ENCODE peak calls at places on chromosome 15, in nine cellular contexts. One of them, this sample, is unnamed.

GRCh38 chr15:66647358-66647757 is 54.7 kb upstream of the SMAD6 start:
- DNase-seq in HCT116: no peak
- DNase-seq in RWPE2: no peak
- DNase-seq in mammary epithelial cell: peak
- DNase-seq in brain microvascular endothelial cell: no peak
- DNase-seq in IMR-90: no peak
- DNase-seq in psoas muscle: no peak
- DNase-seq in AG09309: no peak
- DNase-seq in K562: no peak
- DNase-seq in this sample: peak

GRCh38 chr15:23422099-23422945 is 24.7 kb downstream of the GOLGA6L2 start:
- DNase-seq in brain microvascular endothelial cell: no peak
- DNase-seq in RWPE2: peak
- DNase-seq in IMR-90: no peak
- DNase-seq in K562: no peak
- DNase-seq in psoas muscle: no peak
- DNase-seq in mammary epithelial cell: no peak
- DNase-seq in HCT116: no peak
- DNase-seq in AG09309: no peak
- DNase-seq in this sample: no peak

GRCh38 chr15:41564286-41564959 is 5.4 kb downstream of the TYRO3 start:
- DNase-seq in K562: peak
- DNase-seq in brain microvascular endothelial cell: no peak
- DNase-seq in IMR-90: no peak
- DNase-seq in mammary epithelial cell: no peak
- DNase-seq in psoas muscle: no peak
- DNase-seq in AG09309: no peak
- DNase-seq in RWPE2: no peak
- DNase-seq in HCT116: no peak
- DNase-seq in this sample: no peak

GRCh38 chr15:66019377-66019776 is 150.1 kb downstream of the RAB11A start:
- DNase-seq in mammary epithelial cell: no peak
- DNase-seq in K562: no peak
- DNase-seq in HCT116: no peak
- DNase-seq in RWPE2: no peak
- DNase-seq in AG09309: no peak
- DNase-seq in psoas muscle: no peak
- DNase-seq in IMR-90: no peak
- DNase-seq in brain microvascular endothelial cell: no peak
- DNase-seq in this sample: no peak

GRCh38 chr15:101497484-101498034 is 8.1 kb upstream of the PCSK6 start:
- DNase-seq in HCT116: no peak
- DNase-seq in RWPE2: peak
- DNase-seq in AG09309: no peak
- DNase-seq in K562: no peak
- DNase-seq in brain microvascular endothelial cell: no peak
- DNase-seq in IMR-90: no peak
- DNase-seq in psoas muscle: no peak
- DNase-seq in mammary epithelial cell: no peak
- DNase-seq in this sample: no peak

GRCh38 chr15:38853608-38854007 is 289.0 kb upstream of the RASGRP1 start:
- DNase-seq in psoas muscle: no peak
- DNase-seq in IMR-90: peak
- DNase-seq in K562: no peak
- DNase-seq in brain microvascular endothelial cell: peak
- DNase-seq in AG09309: no peak
- DNase-seq in mammary epithelial cell: peak
- DNase-seq in RWPE2: no peak
- DNase-seq in HCT116: peak
- DNase-seq in this sample: peak

GRCh38 chr15:22968356-22968755 is 11.8 kb downstream of the CYFIP1 start:
- DNase-seq in mammary epithelial cell: peak
- DNase-seq in psoas muscle: no peak
- DNase-seq in AG09309: peak
- DNase-seq in HCT116: no peak
- DNase-seq in K562: no peak
- DNase-seq in RWPE2: no peak
- DNase-seq in IMR-90: peak
- DNase-seq in brain microvascular endothelial cell: peak
- DNase-seq in this sample: peak

GRCh38 chr15:73985101-73985873 is 6.8 kb downstream of the STOML1 start:
- DNase-seq in IMR-90: peak
- DNase-seq in mammary epithelial cell: peak
- DNase-seq in K562: no peak
- DNase-seq in HCT116: no peak
- DNase-seq in AG09309: no peak
- DNase-seq in psoas muscle: no peak
- DNase-seq in RWPE2: no peak
- DNase-seq in brain microvascular endothelial cell: no peak
- DNase-seq in this sample: peak

GRCh38 chr15:35080226-35080625 is 4.9 kb downstream of the NANOGP8 start:
- DNase-seq in K562: no peak
- DNase-seq in brain microvascular endothelial cell: no peak
- DNase-seq in RWPE2: no peak
- DNase-seq in IMR-90: peak
- DNase-seq in psoas muscle: no peak
- DNase-seq in mammary epithelial cell: no peak
- DNase-seq in HCT116: no peak
- DNase-seq in AG09309: no peak
- DNase-seq in this sample: no peak

GRCh38 chr15:32096867-32097266 is 66.6 kb downstream of the CHRNA7 start:
- DNase-seq in brain microvascular endothelial cell: no peak
- DNase-seq in RWPE2: no peak
- DNase-seq in IMR-90: no peak
- DNase-seq in AG09309: no peak
- DNase-seq in mammary epithelial cell: no peak
- DNase-seq in HCT116: no peak
- DNase-seq in psoas muscle: no peak
- DNase-seq in K562: no peak
- DNase-seq in this sample: no peak

GRCh38 chr15:52303093-52303772 is 7.6 kb upstream of the MYO5C start:
- DNase-seq in AG09309: no peak
- DNase-seq in mammary epithelial cell: no peak
- DNase-seq in psoas muscle: no peak
- DNase-seq in IMR-90: no peak
- DNase-seq in HCT116: no peak
- DNase-seq in brain microvascular endothelial cell: no peak
- DNase-seq in K562: no peak
- DNase-seq in RWPE2: no peak
- DNase-seq in this sample: no peak

GRCh38 chr15:92845109-92845508 is 55.0 kb upstream of the CHD2 start:
- DNase-seq in mammary epithelial cell: peak
- DNase-seq in HCT116: no peak
- DNase-seq in K562: no peak
- DNase-seq in AG09309: no peak
- DNase-seq in brain microvascular endothelial cell: no peak
- DNase-seq in IMR-90: peak
- DNase-seq in psoas muscle: no peak
- DNase-seq in RWPE2: no peak
- DNase-seq in this sample: peak

GRCh38 chr15:51229907-51230328 is 108.5 kb downstream of the CYP19A1 start:
- DNase-seq in K562: no peak
- DNase-seq in RWPE2: no peak
- DNase-seq in IMR-90: peak
- DNase-seq in HCT116: no peak
- DNase-seq in AG09309: no peak
- DNase-seq in psoas muscle: no peak
- DNase-seq in mammary epithelial cell: no peak
- DNase-seq in brain microvascular endothelial cell: no peak
- DNase-seq in this sample: peak

GRCh38 chr15:50137893-50138292 is 18.9 kb upstream of the ATP8B4 start:
- DNase-seq in brain microvascular endothelial cell: no peak
- DNase-seq in psoas muscle: no peak
- DNase-seq in RWPE2: no peak
- DNase-seq in AG09309: no peak
- DNase-seq in HCT116: no peak
- DNase-seq in IMR-90: peak
- DNase-seq in mammary epithelial cell: no peak
- DNase-seq in K562: no peak
- DNase-seq in this sample: no peak

GRCh38 chr15:58213587-58214360 is 75.6 kb downstream of the AQP9 start:
- DNase-seq in AG09309: peak
- DNase-seq in IMR-90: peak
- DNase-seq in K562: no peak
- DNase-seq in mammary epithelial cell: no peak
- DNase-seq in HCT116: no peak
- DNase-seq in brain microvascular endothelial cell: no peak
- DNase-seq in psoas muscle: no peak
- DNase-seq in RWPE2: no peak
- DNase-seq in this sample: peak

GRCh38 chr15:46344115-46344749 is 709.4 kb downstream of the SQOR start:
- DNase-seq in AG09309: no peak
- DNase-seq in brain microvascular endothelial cell: no peak
- DNase-seq in IMR-90: no peak
- DNase-seq in K562: no peak
- DNase-seq in mammary epithelial cell: no peak
- DNase-seq in RWPE2: no peak
- DNase-seq in HCT116: no peak
- DNase-seq in psoas muscle: no peak
- DNase-seq in this sample: peak

GRCh38 chr15:83582386-83582785 is 71.5 kb upstream of the ADAMTSL3 start:
- DNase-seq in AG09309: no peak
- DNase-seq in IMR-90: peak
- DNase-seq in psoas muscle: no peak
- DNase-seq in RWPE2: no peak
- DNase-seq in HCT116: no peak
- DNase-seq in K562: no peak
- DNase-seq in brain microvascular endothelial cell: no peak
- DNase-seq in mammary epithelial cell: peak
- DNase-seq in this sample: peak

DNA sequence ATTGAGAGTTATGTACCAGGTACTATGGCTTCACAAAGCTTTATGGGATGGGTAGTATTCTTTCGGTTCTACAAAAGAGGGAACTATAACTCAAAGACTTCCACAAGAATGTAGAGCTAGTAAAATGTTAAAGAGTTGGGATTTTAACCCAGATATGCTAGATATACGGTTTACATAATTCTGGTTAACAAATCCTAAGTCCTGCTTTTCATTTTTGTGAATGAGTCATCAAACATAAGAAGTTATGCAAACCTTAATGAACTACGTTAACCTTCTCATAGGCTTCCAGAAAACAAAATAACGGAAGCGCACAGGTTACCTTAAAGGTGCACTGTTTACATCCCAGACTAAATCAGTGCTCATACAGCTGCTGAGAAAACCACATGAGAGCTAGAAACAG is 1049.3 kb downstream of the MCTP2 start:
- DNase-seq in HCT116: no peak
- DNase-seq in psoas muscle: no peak
- DNase-seq in IMR-90: no peak
- DNase-seq in brain microvascular endothelial cell: no peak
- DNase-seq in K562: no peak
- DNase-seq in RWPE2: no peak
- DNase-seq in AG09309: no peak
- DNase-seq in mammary epithelial cell: no peak
- DNase-seq in this sample: no peak
- H3K4me3 ChIP-seq in HCT116: no peak
- H3K4me3 ChIP-seq in psoas muscle: no peak
- H3K4me3 ChIP-seq in IMR-90: no peak
- H3K4me3 ChIP-seq in brain microvascular endothelial cell: no peak
- H3K4me3 ChIP-seq in K562: no peak
- H3K4me3 ChIP-seq in RWPE2: no peak
- H3K4me3 ChIP-seq in AG09309: no peak
- H3K4me3 ChIP-seq in mammary epithelial cell: no peak
- H3K4me3 ChIP-seq in this sample: no peak

GRCh38 chr15:77533986-77534385 is 98.7 kb downstream of the LINGO1 start:
- DNase-seq in AG09309: no peak
- DNase-seq in brain microvascular endothelial cell: no peak
- DNase-seq in IMR-90: no peak
- DNase-seq in K562: no peak
- DNase-seq in RWPE2: no peak
- DNase-seq in HCT116: no peak
- DNase-seq in mammary epithelial cell: no peak
- DNase-seq in psoas muscle: no peak
- DNase-seq in this sample: no peak
- H3K4me3 ChIP-seq in AG09309: no peak
- H3K4me3 ChIP-seq in brain microvascular endothelial cell: no peak
- H3K4me3 ChIP-seq in IMR-90: no peak
- H3K4me3 ChIP-seq in K562: no peak
- H3K4me3 ChIP-seq in RWPE2: no peak
- H3K4me3 ChIP-seq in HCT116: no peak
- H3K4me3 ChIP-seq in mammary epithelial cell: no peak
- H3K4me3 ChIP-seq in psoas muscle: no peak
- H3K4me3 ChIP-seq in this sample: no peak

GRCh38 chr15:90249123-90249863 is at the start of gene TTLL13:
- DNase-seq in brain microvascular endothelial cell: peak
- DNase-seq in HCT116: peak
- DNase-seq in IMR-90: peak
- DNase-seq in psoas muscle: peak
- DNase-seq in K562: peak
- DNase-seq in RWPE2: peak
- DNase-seq in AG09309: no peak
- DNase-seq in mammary epithelial cell: peak
- DNase-seq in this sample: peak

GRCh38 chr15:90248760-90249122 is 615 bp upstream of the TTLL13 start:
- DNase-seq in HCT116: no peak
- DNase-seq in AG09309: no peak
- DNase-seq in mammary epithelial cell: no peak
- DNase-seq in brain microvascular endothelial cell: no peak
- DNase-seq in psoas muscle: no peak
- DNase-seq in K562: no peak
- DNase-seq in IMR-90: no peak
- DNase-seq in RWPE2: no peak
- DNase-seq in this sample: no peak
- H3K4me3 ChIP-seq in HCT116: peak
- H3K4me3 ChIP-seq in AG09309: no peak
- H3K4me3 ChIP-seq in mammary epithelial cell: no peak
- H3K4me3 ChIP-seq in brain microvascular endothelial cell: no peak
- H3K4me3 ChIP-seq in psoas muscle: peak
- H3K4me3 ChIP-seq in K562: no peak
- H3K4me3 ChIP-seq in IMR-90: no peak
- H3K4me3 ChIP-seq in RWPE2: no peak
- H3K4me3 ChIP-seq in this sample: no peak

DNA sequence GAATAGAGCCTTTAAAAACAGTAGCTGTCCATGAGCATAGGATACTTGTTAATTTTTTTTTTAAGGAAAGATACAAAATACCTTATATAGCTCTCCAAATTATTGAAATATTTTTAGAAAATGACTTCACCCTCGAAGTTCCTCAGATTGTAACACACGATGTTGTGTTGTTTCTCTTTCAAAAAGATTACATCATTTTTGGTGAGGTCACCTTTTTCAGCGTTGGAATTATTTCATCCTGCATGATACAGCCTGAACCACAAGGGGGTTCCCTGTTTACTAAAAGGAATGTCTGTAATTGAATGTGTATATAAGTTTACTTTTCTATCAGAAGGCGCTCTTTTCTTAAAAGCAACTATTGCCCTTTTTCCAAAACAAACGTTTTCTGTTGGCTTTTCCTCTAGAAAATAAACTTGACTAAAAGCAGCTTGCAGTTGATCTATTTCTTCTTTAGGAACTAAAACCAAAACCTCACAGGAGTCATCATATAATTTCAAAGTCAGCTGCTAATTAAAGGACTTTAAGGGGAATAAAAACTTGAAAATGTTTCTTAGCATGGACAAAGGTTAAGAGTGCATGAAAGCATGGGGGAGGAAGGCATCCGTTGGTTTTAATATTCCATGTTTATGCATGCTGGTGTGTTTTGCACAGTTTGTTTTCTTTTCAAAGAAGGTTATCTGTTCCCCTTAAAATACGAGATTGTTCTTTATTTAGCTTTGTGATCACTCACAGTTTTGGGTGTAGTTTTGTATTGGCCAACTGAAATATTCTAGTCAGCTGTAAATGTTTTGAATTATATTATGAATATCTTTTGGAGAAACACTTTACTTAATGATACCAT is 29.4 kb downstream of the LYSMD4 start:
- DNase-seq in K562: peak
- DNase-seq in IMR-90: peak
- DNase-seq in brain microvascular endothelial cell: peak
- DNase-seq in mammary epithelial cell: peak
- DNase-seq in psoas muscle: no peak
- DNase-seq in AG09309: peak
- DNase-seq in RWPE2: no peak
- DNase-seq in HCT116: peak
- DNase-seq in this sample: peak
- H3K4me3 ChIP-seq in K562: no peak
- H3K4me3 ChIP-seq in IMR-90: no peak
- H3K4me3 ChIP-seq in brain microvascular endothelial cell: no peak
- H3K4me3 ChIP-seq in mammary epithelial cell: no peak
- H3K4me3 ChIP-seq in psoas muscle: no peak
- H3K4me3 ChIP-seq in AG09309: no peak
- H3K4me3 ChIP-seq in RWPE2: no peak
- H3K4me3 ChIP-seq in HCT116: no peak
- H3K4me3 ChIP-seq in this sample: no peak

This sample was measured in epithelial cell of esophagus.